ENCODE peak calls at places on chromosome 5, in ten cellular contexts. One of them, this sample, is unnamed.

GRCh38 chr5:178605788-178606187 is 15.6 kb upstream of the COL23A1 start:
- DNase-seq in left lung: no peak
- DNase-seq in fibroblast of pulmonary artery: no peak
- DNase-seq in heart left ventricle: no peak
- DNase-seq in neuronal stem cell: no peak
- DNase-seq in tibial artery: no peak
- DNase-seq in CD4-positive, CD25-positive, alpha-beta regulatory T cell: no peak
- DNase-seq in mesendoderm: no peak
- DNase-seq in upper lobe of right lung: no peak
- DNase-seq in kidney: no peak
- DNase-seq in this sample: no peak

GRCh38 chr5:173781826-173782670 is 106.1 kb upstream of the CPEB4 start:
- DNase-seq in left lung: peak; percentile 81
- DNase-seq in fibroblast of pulmonary artery: peak; percentile 95
- DNase-seq in heart left ventricle: peak; percentile 76
- DNase-seq in neuronal stem cell: no peak
- DNase-seq in tibial artery: peak; percentile 93
- DNase-seq in CD4-positive, CD25-positive, alpha-beta regulatory T cell: peak; percentile 93
- DNase-seq in mesendoderm: peak; percentile 42
- DNase-seq in upper lobe of right lung: peak; percentile 72
- DNase-seq in kidney: peak; percentile 91
- DNase-seq in this sample: peak; percentile 95

GRCh38 chr5:148107608-148108007 is 43.8 kb downstream of the SPINK5 start:
- DNase-seq in left lung: no peak
- DNase-seq in fibroblast of pulmonary artery: no peak
- DNase-seq in heart left ventricle: no peak
- DNase-seq in neuronal stem cell: no peak
- DNase-seq in tibial artery: no peak
- DNase-seq in CD4-positive, CD25-positive, alpha-beta regulatory T cell: no peak
- DNase-seq in mesendoderm: peak; percentile 64
- DNase-seq in upper lobe of right lung: no peak
- DNase-seq in kidney: no peak
- DNase-seq in this sample: no peak

GRCh38 chr5:74412064-74412463 is 228.5 kb downstream of the ENC1 start:
- DNase-seq in left lung: no peak
- DNase-seq in fibroblast of pulmonary artery: no peak
- DNase-seq in heart left ventricle: no peak
- DNase-seq in neuronal stem cell: peak; percentile 37
- DNase-seq in tibial artery: no peak
- DNase-seq in CD4-positive, CD25-positive, alpha-beta regulatory T cell: no peak
- DNase-seq in mesendoderm: peak; percentile 89
- DNase-seq in upper lobe of right lung: no peak
- DNase-seq in kidney: no peak
- DNase-seq in this sample: no peak

GRCh38 chr5:169914766-169915165 is 65.5 kb downstream of the INSYN2B start:
- DNase-seq in left lung: no peak
- DNase-seq in fibroblast of pulmonary artery: peak; percentile 72
- DNase-seq in heart left ventricle: no peak
- DNase-seq in neuronal stem cell: peak; percentile 8
- DNase-seq in tibial artery: no peak
- DNase-seq in CD4-positive, CD25-positive, alpha-beta regulatory T cell: no peak
- DNase-seq in mesendoderm: peak; percentile 38
- DNase-seq in upper lobe of right lung: no peak
- DNase-seq in kidney: peak; percentile 78
- DNase-seq in this sample: peak; percentile 88

GRCh38 chr5:88159591-88159990 is 109.1 kb downstream of the TMEM161B start:
- DNase-seq in left lung: no peak
- DNase-seq in fibroblast of pulmonary artery: no peak
- DNase-seq in heart left ventricle: no peak
- DNase-seq in neuronal stem cell: no peak
- DNase-seq in tibial artery: no peak
- DNase-seq in CD4-positive, CD25-positive, alpha-beta regulatory T cell: no peak
- DNase-seq in mesendoderm: no peak
- DNase-seq in upper lobe of right lung: no peak
- DNase-seq in kidney: no peak
- DNase-seq in this sample: no peak

GRCh38 chr5:142145106-142145900 is 36.7 kb downstream of the NDFIP1 start:
- DNase-seq in left lung: no peak
- DNase-seq in fibroblast of pulmonary artery: peak; percentile 82
- DNase-seq in heart left ventricle: peak; percentile 70
- DNase-seq in neuronal stem cell: no peak
- DNase-seq in tibial artery: peak; percentile 72
- DNase-seq in CD4-positive, CD25-positive, alpha-beta regulatory T cell: peak; percentile 83
- DNase-seq in mesendoderm: peak; percentile 85
- DNase-seq in upper lobe of right lung: no peak
- DNase-seq in kidney: no peak
- DNase-seq in this sample: peak; percentile 87

GRCh38 chr5:32136342-32136741 is 37.8 kb downstream of the GOLPH3 start:
- DNase-seq in left lung: no peak
- DNase-seq in fibroblast of pulmonary artery: no peak
- DNase-seq in heart left ventricle: no peak
- DNase-seq in neuronal stem cell: no peak
- DNase-seq in tibial artery: no peak
- DNase-seq in CD4-positive, CD25-positive, alpha-beta regulatory T cell: no peak
- DNase-seq in mesendoderm: no peak
- DNase-seq in upper lobe of right lung: no peak
- DNase-seq in kidney: no peak
- DNase-seq in this sample: no peak

GRCh38 chr5:153523831-153524230 is 33.4 kb downstream of the GRIA1 start:
- DNase-seq in left lung: no peak
- DNase-seq in fibroblast of pulmonary artery: peak; percentile 63
- DNase-seq in heart left ventricle: no peak
- DNase-seq in neuronal stem cell: no peak
- DNase-seq in tibial artery: peak; percentile 72
- DNase-seq in CD4-positive, CD25-positive, alpha-beta regulatory T cell: no peak
- DNase-seq in mesendoderm: no peak
- DNase-seq in upper lobe of right lung: no peak
- DNase-seq in kidney: peak; percentile 73
- DNase-seq in this sample: peak; percentile 62

GRCh38 chr5:132673939-132674630 is at the start of gene IL4:
- DNase-seq in left lung: no peak
- DNase-seq in fibroblast of pulmonary artery: no peak
- DNase-seq in heart left ventricle: no peak
- DNase-seq in neuronal stem cell: no peak
- DNase-seq in tibial artery: peak; percentile 19
- DNase-seq in CD4-positive, CD25-positive, alpha-beta regulatory T cell: no peak
- DNase-seq in mesendoderm: no peak
- DNase-seq in upper lobe of right lung: no peak
- DNase-seq in kidney: no peak
- DNase-seq in this sample: no peak
- H3K4me3 ChIP-seq in left lung: no peak within 1 kb of the TSS
- H3K4me3 ChIP-seq in fibroblast of pulmonary artery: peak within 1 kb of the TSS; percentile 26
- H3K4me3 ChIP-seq in heart left ventricle: peak within 1 kb of the TSS; percentile 19
- H3K4me3 ChIP-seq in neuronal stem cell: no peak within 1 kb of the TSS
- H3K4me3 ChIP-seq in tibial artery: peak within 1 kb of the TSS; percentile 27
- H3K4me3 ChIP-seq in CD4-positive, CD25-positive, alpha-beta regulatory T cell: no peak within 1 kb of the TSS
- H3K4me3 ChIP-seq in mesendoderm: no peak within 1 kb of the TSS
- H3K4me3 ChIP-seq in upper lobe of right lung: no peak within 1 kb of the TSS
- H3K4me3 ChIP-seq in kidney: no peak within 1 kb of the TSS
- H3K4me3 ChIP-seq in this sample: peak within 1 kb of the TSS; percentile 20

GRCh38 chr5:139757727-139758509 is 37.7 kb upstream of the PSD2 start:
- DNase-seq in left lung: peak; percentile 8
- DNase-seq in fibroblast of pulmonary artery: no peak
- DNase-seq in heart left ventricle: no peak
- DNase-seq in neuronal stem cell: no peak
- DNase-seq in tibial artery: no peak
- DNase-seq in CD4-positive, CD25-positive, alpha-beta regulatory T cell: no peak
- DNase-seq in mesendoderm: no peak
- DNase-seq in upper lobe of right lung: no peak
- DNase-seq in kidney: peak; percentile 80
- DNase-seq in this sample: no peak

GRCh38 chr5:139752506-139753350 is 42.9 kb upstream of the PSD2 start:
- DNase-seq in left lung: no peak
- DNase-seq in fibroblast of pulmonary artery: no peak
- DNase-seq in heart left ventricle: no peak
- DNase-seq in neuronal stem cell: no peak
- DNase-seq in tibial artery: no peak
- DNase-seq in CD4-positive, CD25-positive, alpha-beta regulatory T cell: no peak
- DNase-seq in mesendoderm: no peak
- DNase-seq in upper lobe of right lung: no peak
- DNase-seq in kidney: no peak
- DNase-seq in this sample: peak; percentile 40

GRCh38 chr5:139758510-139759036 is 37.0 kb upstream of the PSD2 start:
- DNase-seq in left lung: peak; percentile 37
- DNase-seq in fibroblast of pulmonary artery: no peak
- DNase-seq in heart left ventricle: no peak
- DNase-seq in neuronal stem cell: no peak
- DNase-seq in tibial artery: no peak
- DNase-seq in CD4-positive, CD25-positive, alpha-beta regulatory T cell: no peak
- DNase-seq in mesendoderm: no peak
- DNase-seq in upper lobe of right lung: no peak
- DNase-seq in kidney: peak; percentile 59
- DNase-seq in this sample: no peak

GRCh38 chr5:139759219-139759721 is 36.3 kb upstream of the PSD2 start:
- DNase-seq in left lung: no peak
- DNase-seq in fibroblast of pulmonary artery: no peak
- DNase-seq in heart left ventricle: no peak
- DNase-seq in neuronal stem cell: no peak
- DNase-seq in tibial artery: no peak
- DNase-seq in CD4-positive, CD25-positive, alpha-beta regulatory T cell: no peak
- DNase-seq in mesendoderm: no peak
- DNase-seq in upper lobe of right lung: no peak
- DNase-seq in kidney: peak; percentile 90
- DNase-seq in this sample: no peak

GRCh38 chr5:139755892-139756671 is 39.5 kb upstream of the PSD2 start:
- DNase-seq in left lung: peak; percentile 78
- DNase-seq in fibroblast of pulmonary artery: no peak
- DNase-seq in heart left ventricle: no peak
- DNase-seq in neuronal stem cell: no peak
- DNase-seq in tibial artery: no peak
- DNase-seq in CD4-positive, CD25-positive, alpha-beta regulatory T cell: no peak
- DNase-seq in mesendoderm: no peak
- DNase-seq in upper lobe of right lung: no peak
- DNase-seq in kidney: peak; percentile 56
- DNase-seq in this sample: no peak
- H3K4me3 ChIP-seq in left lung: no peak overlapping the region
- H3K4me3 ChIP-seq in fibroblast of pulmonary artery: no peak overlapping the region
- H3K4me3 ChIP-seq in heart left ventricle: peak overlapping the region; percentile 29
- H3K4me3 ChIP-seq in neuronal stem cell: no peak overlapping the region
- H3K4me3 ChIP-seq in tibial artery: no peak overlapping the region
- H3K4me3 ChIP-seq in CD4-positive, CD25-positive, alpha-beta regulatory T cell: no peak overlapping the region
- H3K4me3 ChIP-seq in mesendoderm: no peak overlapping the region
- H3K4me3 ChIP-seq in upper lobe of right lung: no peak overlapping the region
- H3K4me3 ChIP-seq in kidney: no peak overlapping the region
- H3K4me3 ChIP-seq in this sample: peak overlapping the region; percentile 8

DNA sequence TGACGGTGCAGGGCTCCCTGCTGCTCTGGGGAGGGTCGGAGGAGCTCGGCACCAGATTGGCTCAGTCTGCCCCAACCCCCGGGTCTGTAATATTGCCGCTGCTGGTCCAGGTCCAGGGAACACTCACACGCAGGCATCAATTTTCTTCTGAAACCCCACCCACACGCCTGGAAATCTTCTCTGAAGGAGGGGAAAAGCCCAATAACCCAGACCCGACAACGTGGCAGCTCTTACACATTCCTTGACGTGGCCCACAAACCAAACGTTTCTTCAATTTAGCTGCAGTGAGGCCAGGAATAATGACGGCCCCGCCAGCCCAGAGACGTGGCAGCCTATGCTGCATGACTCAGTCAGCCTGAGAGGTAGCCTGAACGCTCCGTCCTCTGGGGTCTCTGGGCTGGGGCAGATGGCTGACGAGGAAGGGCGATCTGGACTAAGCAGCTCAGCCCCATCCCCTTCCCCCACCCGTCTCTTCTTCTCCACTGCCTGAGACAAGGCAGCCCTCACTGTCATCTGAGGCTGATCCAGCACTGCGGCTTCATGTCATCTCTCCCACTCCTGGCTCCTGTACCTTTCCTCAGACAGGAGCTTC is 9.9 kb upstream of the SPARC start:
- DNase-seq in left lung: no peak
- DNase-seq in fibroblast of pulmonary artery: peak; percentile 96
- DNase-seq in heart left ventricle: peak; percentile 57
- DNase-seq in neuronal stem cell: no peak
- DNase-seq in tibial artery: peak; percentile 89
- DNase-seq in CD4-positive, CD25-positive, alpha-beta regulatory T cell: no peak
- DNase-seq in mesendoderm: peak; percentile 77
- DNase-seq in upper lobe of right lung: no peak
- DNase-seq in kidney: peak; percentile 87
- DNase-seq in this sample: peak; percentile 97
- H3K4me3 ChIP-seq in left lung: no peak overlapping the region
- H3K4me3 ChIP-seq in fibroblast of pulmonary artery: no peak overlapping the region
- H3K4me3 ChIP-seq in heart left ventricle: peak overlapping the region; percentile 17
- H3K4me3 ChIP-seq in neuronal stem cell: no peak overlapping the region
- H3K4me3 ChIP-seq in tibial artery: peak overlapping the region; percentile 25
- H3K4me3 ChIP-seq in CD4-positive, CD25-positive, alpha-beta regulatory T cell: no peak overlapping the region
- H3K4me3 ChIP-seq in mesendoderm: no peak overlapping the region
- H3K4me3 ChIP-seq in upper lobe of right lung: no peak overlapping the region
- H3K4me3 ChIP-seq in kidney: no peak overlapping the region
- H3K4me3 ChIP-seq in this sample: peak overlapping the region; percentile 9

GRCh38 chr5:76954383-76954763 is 1.5 kb downstream of the CRHBP start:
- DNase-seq in left lung: no peak
- DNase-seq in fibroblast of pulmonary artery: no peak
- DNase-seq in heart left ventricle: no peak
- DNase-seq in neuronal stem cell: no peak
- DNase-seq in tibial artery: no peak
- DNase-seq in CD4-positive, CD25-positive, alpha-beta regulatory T cell: no peak
- DNase-seq in mesendoderm: peak; percentile 28
- DNase-seq in upper lobe of right lung: no peak
- DNase-seq in kidney: no peak
- DNase-seq in this sample: no peak

GRCh38 chr5:76958976-76959767 is 6.3 kb downstream of the CRHBP start:
- DNase-seq in left lung: no peak
- DNase-seq in fibroblast of pulmonary artery: peak; percentile 64
- DNase-seq in heart left ventricle: no peak
- DNase-seq in neuronal stem cell: no peak
- DNase-seq in tibial artery: no peak
- DNase-seq in CD4-positive, CD25-positive, alpha-beta regulatory T cell: peak; percentile 22
- DNase-seq in mesendoderm: peak; percentile 65
- DNase-seq in upper lobe of right lung: no peak
- DNase-seq in kidney: no peak
- DNase-seq in this sample: peak; percentile 92

GRCh38 chr5:76956033-76956432 is 3.2 kb downstream of the CRHBP start:
- DNase-seq in left lung: no peak
- DNase-seq in fibroblast of pulmonary artery: no peak
- DNase-seq in heart left ventricle: no peak
- DNase-seq in neuronal stem cell: no peak
- DNase-seq in tibial artery: no peak
- DNase-seq in CD4-positive, CD25-positive, alpha-beta regulatory T cell: no peak
- DNase-seq in mesendoderm: peak; percentile 46
- DNase-seq in upper lobe of right lung: no peak
- DNase-seq in kidney: no peak
- DNase-seq in this sample: no peak

GRCh38 chr5:76952795-76953536 is at the start of gene CRHBP:
- DNase-seq in left lung: no peak
- DNase-seq in fibroblast of pulmonary artery: no peak
- DNase-seq in heart left ventricle: no peak
- DNase-seq in neuronal stem cell: no peak
- DNase-seq in tibial artery: no peak
- DNase-seq in CD4-positive, CD25-positive, alpha-beta regulatory T cell: no peak
- DNase-seq in mesendoderm: peak; percentile 60
- DNase-seq in upper lobe of right lung: no peak
- DNase-seq in kidney: no peak
- DNase-seq in this sample: no peak

GRCh38 chr5:76953551-76954382 is 922 bp downstream of the CRHBP start:
- DNase-seq in left lung: peak; percentile 78
- DNase-seq in fibroblast of pulmonary artery: no peak
- DNase-seq in heart left ventricle: peak; percentile 9
- DNase-seq in neuronal stem cell: peak; percentile 37
- DNase-seq in tibial artery: no peak
- DNase-seq in CD4-positive, CD25-positive, alpha-beta regulatory T cell: peak; percentile 4
- DNase-seq in mesendoderm: peak; percentile 34
- DNase-seq in upper lobe of right lung: no peak
- DNase-seq in kidney: peak; percentile 72
- DNase-seq in this sample: peak; percentile 36
- H3K4me3 ChIP-seq in left lung: peak overlapping the region; percentile 31
- H3K4me3 ChIP-seq in fibroblast of pulmonary artery: peak overlapping the region; percentile 24
- H3K4me3 ChIP-seq in heart left ventricle: peak overlapping the region; percentile 59
- H3K4me3 ChIP-seq in neuronal stem cell: peak overlapping the region; percentile 24
- H3K4me3 ChIP-seq in tibial artery: peak overlapping the region; percentile 42
- H3K4me3 ChIP-seq in CD4-positive, CD25-positive, alpha-beta regulatory T cell: no peak overlapping the region
- H3K4me3 ChIP-seq in mesendoderm: peak overlapping the region; percentile 50
- H3K4me3 ChIP-seq in upper lobe of right lung: peak overlapping the region; percentile 30
- H3K4me3 ChIP-seq in kidney: peak overlapping the region; percentile 50
- H3K4me3 ChIP-seq in this sample: peak overlapping the region; percentile 50

GRCh38 chr5:3122216-3122615 is 370.7 kb upstream of the IRX2 start:
- DNase-seq in left lung: no peak
- DNase-seq in fibroblast of pulmonary artery: no peak
- DNase-seq in heart left ventricle: no peak
- DNase-seq in neuronal stem cell: no peak
- DNase-seq in tibial artery: no peak
- DNase-seq in CD4-positive, CD25-positive, alpha-beta regulatory T cell: no peak
- DNase-seq in mesendoderm: no peak
- DNase-seq in upper lobe of right lung: no peak
- DNase-seq in kidney: no peak
- DNase-seq in this sample: no peak
- H3K4me3 ChIP-seq in left lung: no peak overlapping the region
- H3K4me3 ChIP-seq in fibroblast of pulmonary artery: no peak overlapping the region
- H3K4me3 ChIP-seq in heart left ventricle: no peak overlapping the region
- H3K4me3 ChIP-seq in neuronal stem cell: no peak overlapping the region
- H3K4me3 ChIP-seq in tibial artery: no peak overlapping the region
- H3K4me3 ChIP-seq in CD4-positive, CD25-positive, alpha-beta regulatory T cell: no peak overlapping the region
- H3K4me3 ChIP-seq in mesendoderm: no peak overlapping the region
- H3K4me3 ChIP-seq in upper lobe of right lung: no peak overlapping the region
- H3K4me3 ChIP-seq in kidney: no peak overlapping the region
- H3K4me3 ChIP-seq in this sample: no peak overlapping the region

This sample was measured in choroid plexus epithelial cell.